ENCODE peak calls at places on chromosomes 11 and 22, in seven cellular contexts. One of them, this sample, is unnamed.

GRCh38 chr22:39967103-39967829 is 7.1 kb downstream of the TMA7B start:
- DNase-seq in GM12891: no peak
- DNase-seq in CD8-positive, alpha-beta T cell: no peak
- DNase-seq in germinal center: no peak
- DNase-seq in SW480: no peak
- DNase-seq in stimulated activated CD8-positive, alpha-beta memory T cell treated with anti-CD3 and anti-CD28 coated beads, Interleukin-15, amount 100 ng/mL, for 4 hours: no peak
- DNase-seq in KBM-7: no peak
- DNase-seq in this sample: no peak

GRCh38 chr22:44160416-44160815 is 20.3 kb upstream of the PARVG start:
- DNase-seq in stimulated activated CD8-positive, alpha-beta memory T cell treated with anti-CD3 and anti-CD28 coated beads, Interleukin-15, amount 100 ng/mL, for 4 hours: no peak
- DNase-seq in germinal center: no peak
- DNase-seq in KBM-7: peak; percentile 72
- DNase-seq in GM12891: no peak
- DNase-seq in SW480: no peak
- DNase-seq in CD8-positive, alpha-beta T cell: no peak
- DNase-seq in this sample: no peak

GRCh38 chr11:70466154-70466553 is 67.8 kb downstream of the CTTN start:
- DNase-seq in stimulated activated CD8-positive, alpha-beta memory T cell treated with anti-CD3 and anti-CD28 coated beads, Interleukin-15, amount 100 ng/mL, for 4 hours: no peak
- DNase-seq in CD8-positive, alpha-beta T cell: no peak
- DNase-seq in germinal center: no peak
- DNase-seq in KBM-7: no peak
- DNase-seq in GM12891: no peak
- DNase-seq in SW480: no peak
- DNase-seq in this sample: no peak

GRCh38 chr11:117816151-117816741 is 8.3 kb downstream of the FXYD2 start:
- DNase-seq in CD8-positive, alpha-beta T cell: no peak
- DNase-seq in germinal center: no peak
- DNase-seq in stimulated activated CD8-positive, alpha-beta memory T cell treated with anti-CD3 and anti-CD28 coated beads, Interleukin-15, amount 100 ng/mL, for 4 hours: no peak
- DNase-seq in GM12891: no peak
- DNase-seq in KBM-7: no peak
- DNase-seq in SW480: peak; percentile 59
- DNase-seq in this sample: no peak

GRCh38 chr22:26681395-26681821 is 24.0 kb downstream of the MIAT start:
- DNase-seq in SW480: no peak
- DNase-seq in stimulated activated CD8-positive, alpha-beta memory T cell treated with anti-CD3 and anti-CD28 coated beads, Interleukin-15, amount 100 ng/mL, for 4 hours: no peak
- DNase-seq in germinal center: no peak
- DNase-seq in KBM-7: no peak
- DNase-seq in GM12891: no peak
- DNase-seq in CD8-positive, alpha-beta T cell: no peak
- DNase-seq in this sample: peak; percentile 37

GRCh38 chr11:129280027-129280811 is 88.1 kb upstream of the ARHGAP32 start:
- DNase-seq in SW480: peak; percentile 76
- DNase-seq in GM12891: no peak
- DNase-seq in stimulated activated CD8-positive, alpha-beta memory T cell treated with anti-CD3 and anti-CD28 coated beads, Interleukin-15, amount 100 ng/mL, for 4 hours: no peak
- DNase-seq in CD8-positive, alpha-beta T cell: peak; percentile 26
- DNase-seq in germinal center: no peak
- DNase-seq in KBM-7: no peak
- DNase-seq in this sample: no peak

GRCh38 chr11:118277312-118277711 is 13.2 kb upstream of the MPZL2 start:
- DNase-seq in germinal center: no peak
- DNase-seq in GM12891: no peak
- DNase-seq in KBM-7: no peak
- DNase-seq in CD8-positive, alpha-beta T cell: no peak
- DNase-seq in stimulated activated CD8-positive, alpha-beta memory T cell treated with anti-CD3 and anti-CD28 coated beads, Interleukin-15, amount 100 ng/mL, for 4 hours: no peak
- DNase-seq in SW480: peak; percentile 55
- DNase-seq in this sample: no peak

GRCh38 chr11:201936-202335 is 5.3 kb downstream of the BET1L start:
- DNase-seq in germinal center: no peak
- DNase-seq in stimulated activated CD8-positive, alpha-beta memory T cell treated with anti-CD3 and anti-CD28 coated beads, Interleukin-15, amount 100 ng/mL, for 4 hours: no peak
- DNase-seq in SW480: no peak
- DNase-seq in GM12891: no peak
- DNase-seq in KBM-7: peak; percentile 74
- DNase-seq in CD8-positive, alpha-beta T cell: peak; percentile 2
- DNase-seq in this sample: no peak

GRCh38 chr22:31343235-31344191 is 2.6 kb downstream of the PATZ1 start:
- DNase-seq in SW480: no peak
- DNase-seq in stimulated activated CD8-positive, alpha-beta memory T cell treated with anti-CD3 and anti-CD28 coated beads, Interleukin-15, amount 100 ng/mL, for 4 hours: no peak
- DNase-seq in KBM-7: peak; percentile 45
- DNase-seq in CD8-positive, alpha-beta T cell: no peak
- DNase-seq in germinal center: no peak
- DNase-seq in GM12891: no peak
- DNase-seq in this sample: no peak

GRCh38 chr22:20976291-20976877 is 5.7 kb upstream of the LZTR1 start:
- DNase-seq in germinal center: no peak
- DNase-seq in CD8-positive, alpha-beta T cell: no peak
- DNase-seq in KBM-7: no peak
- DNase-seq in stimulated activated CD8-positive, alpha-beta memory T cell treated with anti-CD3 and anti-CD28 coated beads, Interleukin-15, amount 100 ng/mL, for 4 hours: no peak
- DNase-seq in SW480: no peak
- DNase-seq in GM12891: no peak
- DNase-seq in this sample: no peak

GRCh38 chr22:29882716-29883044 is 294 bp upstream of the MTMR3 start:
- DNase-seq in KBM-7: no peak
- DNase-seq in SW480: no peak
- DNase-seq in stimulated activated CD8-positive, alpha-beta memory T cell treated with anti-CD3 and anti-CD28 coated beads, Interleukin-15, amount 100 ng/mL, for 4 hours: no peak
- DNase-seq in germinal center: no peak
- DNase-seq in CD8-positive, alpha-beta T cell: no peak
- DNase-seq in GM12891: no peak
- DNase-seq in this sample: no peak

GRCh38 chr11:113474362-113475159 is 637 bp downstream of the DRD2 start:
- DNase-seq in GM12891: peak; percentile 25
- DNase-seq in KBM-7: peak; percentile 42
- DNase-seq in CD8-positive, alpha-beta T cell: peak; percentile 45
- DNase-seq in germinal center: peak; percentile 18
- DNase-seq in SW480: peak; percentile 76
- DNase-seq in stimulated activated CD8-positive, alpha-beta memory T cell treated with anti-CD3 and anti-CD28 coated beads, Interleukin-15, amount 100 ng/mL, for 4 hours: no peak
- DNase-seq in this sample: peak; percentile 42

GRCh38 chr11:74839971-74840370 is 91.3 kb downstream of the RNF169 start:
- DNase-seq in KBM-7: no peak
- DNase-seq in GM12891: no peak
- DNase-seq in stimulated activated CD8-positive, alpha-beta memory T cell treated with anti-CD3 and anti-CD28 coated beads, Interleukin-15, amount 100 ng/mL, for 4 hours: no peak
- DNase-seq in CD8-positive, alpha-beta T cell: no peak
- DNase-seq in germinal center: no peak
- DNase-seq in SW480: no peak
- DNase-seq in this sample: no peak

GRCh38 chr11:44611687-44612437 is 46.4 kb downstream of the CD82 start:
- DNase-seq in KBM-7: peak; percentile 44
- DNase-seq in GM12891: no peak
- DNase-seq in SW480: no peak
- DNase-seq in stimulated activated CD8-positive, alpha-beta memory T cell treated with anti-CD3 and anti-CD28 coated beads, Interleukin-15, amount 100 ng/mL, for 4 hours: peak; percentile 60
- DNase-seq in germinal center: peak; percentile 68
- DNase-seq in CD8-positive, alpha-beta T cell: peak; percentile 65
- DNase-seq in this sample: no peak

GRCh38 chr11:65559951-65560537 is 1.9 kb upstream of the LTBP3 start:
- DNase-seq in SW480: peak; percentile 99
- DNase-seq in CD8-positive, alpha-beta T cell: no peak
- DNase-seq in germinal center: no peak
- DNase-seq in KBM-7: no peak
- DNase-seq in GM12891: no peak
- DNase-seq in stimulated activated CD8-positive, alpha-beta memory T cell treated with anti-CD3 and anti-CD28 coated beads, Interleukin-15, amount 100 ng/mL, for 4 hours: no peak
- DNase-seq in this sample: no peak

GRCh38 chr22:43996170-43996980 is 27.7 kb upstream of the PARVB start:
- DNase-seq in GM12891: peak; percentile 82
- DNase-seq in KBM-7: peak; percentile 85
- DNase-seq in CD8-positive, alpha-beta T cell: peak; percentile 69
- DNase-seq in germinal center: peak; percentile 87
- DNase-seq in stimulated activated CD8-positive, alpha-beta memory T cell treated with anti-CD3 and anti-CD28 coated beads, Interleukin-15, amount 100 ng/mL, for 4 hours: peak; percentile 51
- DNase-seq in SW480: no peak
- DNase-seq in this sample: no peak

GRCh38 chr11:61654397-61654829 is 25.8 kb upstream of the DAGLA start:
- DNase-seq in CD8-positive, alpha-beta T cell: no peak
- DNase-seq in stimulated activated CD8-positive, alpha-beta memory T cell treated with anti-CD3 and anti-CD28 coated beads, Interleukin-15, amount 100 ng/mL, for 4 hours: no peak
- DNase-seq in GM12891: no peak
- DNase-seq in KBM-7: peak; percentile 82
- DNase-seq in germinal center: no peak
- DNase-seq in SW480: no peak
- DNase-seq in this sample: no peak

GRCh38 chr11:14969922-14970323 is 2.2 kb downstream of the CALCA start:
- DNase-seq in SW480: no peak
- DNase-seq in KBM-7: peak; percentile 57
- DNase-seq in germinal center: no peak
- DNase-seq in CD8-positive, alpha-beta T cell: peak; percentile 43
- DNase-seq in GM12891: no peak
- DNase-seq in stimulated activated CD8-positive, alpha-beta memory T cell treated with anti-CD3 and anti-CD28 coated beads, Interleukin-15, amount 100 ng/mL, for 4 hours: no peak
- DNase-seq in this sample: no peak

GRCh38 chr11:133920109-133920990 is 36.4 kb downstream of the IGSF9B start:
- DNase-seq in KBM-7: no peak
- DNase-seq in SW480: no peak
- DNase-seq in germinal center: no peak
- DNase-seq in GM12891: no peak
- DNase-seq in stimulated activated CD8-positive, alpha-beta memory T cell treated with anti-CD3 and anti-CD28 coated beads, Interleukin-15, amount 100 ng/mL, for 4 hours: no peak
- DNase-seq in CD8-positive, alpha-beta T cell: no peak
- DNase-seq in this sample: no peak

GRCh38 chr11:65658174-65659021 is 4.3 kb downstream of the RELA start:
- DNase-seq in germinal center: no peak
- DNase-seq in KBM-7: no peak
- DNase-seq in GM12891: no peak
- DNase-seq in SW480: no peak
- DNase-seq in stimulated activated CD8-positive, alpha-beta memory T cell treated with anti-CD3 and anti-CD28 coated beads, Interleukin-15, amount 100 ng/mL, for 4 hours: no peak
- DNase-seq in CD8-positive, alpha-beta T cell: no peak
- DNase-seq in this sample: no peak

GRCh38 chr11:129611661-129612566 is 203.7 kb upstream of the TMEM45B start:
- DNase-seq in stimulated activated CD8-positive, alpha-beta memory T cell treated with anti-CD3 and anti-CD28 coated beads, Interleukin-15, amount 100 ng/mL, for 4 hours: no peak
- DNase-seq in germinal center: no peak
- DNase-seq in GM12891: no peak
- DNase-seq in SW480: peak; percentile 52
- DNase-seq in KBM-7: no peak
- DNase-seq in CD8-positive, alpha-beta T cell: no peak
- DNase-seq in this sample: no peak

GRCh38 chr11:103110406-103110805 is 1.2 kb downstream of the DYNC2H1 start:
- DNase-seq in KBM-7: no peak
- DNase-seq in germinal center: peak; percentile 3
- DNase-seq in CD8-positive, alpha-beta T cell: no peak
- DNase-seq in stimulated activated CD8-positive, alpha-beta memory T cell treated with anti-CD3 and anti-CD28 coated beads, Interleukin-15, amount 100 ng/mL, for 4 hours: no peak
- DNase-seq in GM12891: no peak
- DNase-seq in SW480: no peak
- DNase-seq in this sample: no peak

GRCh38 chr11:9206496-9206895 is 58.7 kb downstream of the DENND5A start:
- DNase-seq in KBM-7: no peak
- DNase-seq in SW480: no peak
- DNase-seq in stimulated activated CD8-positive, alpha-beta memory T cell treated with anti-CD3 and anti-CD28 coated beads, Interleukin-15, amount 100 ng/mL, for 4 hours: no peak
- DNase-seq in CD8-positive, alpha-beta T cell: no peak
- DNase-seq in germinal center: no peak
- DNase-seq in GM12891: no peak
- DNase-seq in this sample: no peak

GRCh38 chr11:28963189-28963588 is 855.0 kb downstream of the METTL15 start:
- DNase-seq in KBM-7: no peak
- DNase-seq in stimulated activated CD8-positive, alpha-beta memory T cell treated with anti-CD3 and anti-CD28 coated beads, Interleukin-15, amount 100 ng/mL, for 4 hours: no peak
- DNase-seq in SW480: no peak
- DNase-seq in GM12891: no peak
- DNase-seq in germinal center: no peak
- DNase-seq in CD8-positive, alpha-beta T cell: no peak
- DNase-seq in this sample: no peak

GRCh38 chr11:58575377-58576020 is at the start of gene LPXN:
- DNase-seq in CD8-positive, alpha-beta T cell: peak; percentile 63
- DNase-seq in KBM-7: peak; percentile 93
- DNase-seq in GM12891: no peak
- DNase-seq in stimulated activated CD8-positive, alpha-beta memory T cell treated with anti-CD3 and anti-CD28 coated beads, Interleukin-15, amount 100 ng/mL, for 4 hours: peak; percentile 16
- DNase-seq in germinal center: peak; percentile 51
- DNase-seq in SW480: no peak
- DNase-seq in this sample: no peak

GRCh38 chr11:69534166-69534530 is 52.7 kb downstream of the LINC01488 start:
- DNase-seq in CD8-positive, alpha-beta T cell: no peak
- DNase-seq in stimulated activated CD8-positive, alpha-beta memory T cell treated with anti-CD3 and anti-CD28 coated beads, Interleukin-15, amount 100 ng/mL, for 4 hours: no peak
- DNase-seq in GM12891: no peak
- DNase-seq in germinal center: no peak
- DNase-seq in SW480: no peak
- DNase-seq in KBM-7: no peak
- DNase-seq in this sample: no peak

GRCh38 chr22:26894766-26895485 is 237.5 kb downstream of the MIAT start:
- DNase-seq in SW480: peak; percentile 38
- DNase-seq in KBM-7: no peak
- DNase-seq in stimulated activated CD8-positive, alpha-beta memory T cell treated with anti-CD3 and anti-CD28 coated beads, Interleukin-15, amount 100 ng/mL, for 4 hours: no peak
- DNase-seq in GM12891: no peak
- DNase-seq in germinal center: no peak
- DNase-seq in CD8-positive, alpha-beta T cell: no peak
- DNase-seq in this sample: peak; percentile 75

GRCh38 chr11:69554849-69555248 is 73.4 kb downstream of the LINC01488 start:
- DNase-seq in SW480: peak; percentile 20
- DNase-seq in KBM-7: no peak
- DNase-seq in stimulated activated CD8-positive, alpha-beta memory T cell treated with anti-CD3 and anti-CD28 coated beads, Interleukin-15, amount 100 ng/mL, for 4 hours: no peak
- DNase-seq in GM12891: no peak
- DNase-seq in germinal center: no peak
- DNase-seq in CD8-positive, alpha-beta T cell: no peak
- DNase-seq in this sample: no peak

GRCh38 chr11:121572581-121573059 is 119.9 kb upstream of the SORL1-AS1 start:
- DNase-seq in stimulated activated CD8-positive, alpha-beta memory T cell treated with anti-CD3 and anti-CD28 coated beads, Interleukin-15, amount 100 ng/mL, for 4 hours: no peak
- DNase-seq in SW480: no peak
- DNase-seq in KBM-7: peak; percentile 88
- DNase-seq in GM12891: no peak
- DNase-seq in germinal center: no peak
- DNase-seq in CD8-positive, alpha-beta T cell: no peak
- DNase-seq in this sample: no peak

GRCh38 chr11:116357769-116358544 is 414.8 kb downstream of the BUD13 start:
- DNase-seq in SW480: no peak
- DNase-seq in CD8-positive, alpha-beta T cell: no peak
- DNase-seq in germinal center: no peak
- DNase-seq in GM12891: no peak
- DNase-seq in stimulated activated CD8-positive, alpha-beta memory T cell treated with anti-CD3 and anti-CD28 coated beads, Interleukin-15, amount 100 ng/mL, for 4 hours: no peak
- DNase-seq in KBM-7: no peak
- DNase-seq in this sample: no peak

GRCh38 chr22:23144432-23144831 is 845 bp upstream of the RAB36 start:
- DNase-seq in stimulated activated CD8-positive, alpha-beta memory T cell treated with anti-CD3 and anti-CD28 coated beads, Interleukin-15, amount 100 ng/mL, for 4 hours: no peak
- DNase-seq in germinal center: no peak
- DNase-seq in GM12891: no peak
- DNase-seq in CD8-positive, alpha-beta T cell: no peak
- DNase-seq in KBM-7: no peak
- DNase-seq in SW480: no peak
- DNase-seq in this sample: no peak

GRCh38 chr22:49820984-49821383 is 6.7 kb downstream of the BRD1 start:
- DNase-seq in KBM-7: no peak
- DNase-seq in GM12891: no peak
- DNase-seq in CD8-positive, alpha-beta T cell: no peak
- DNase-seq in stimulated activated CD8-positive, alpha-beta memory T cell treated with anti-CD3 and anti-CD28 coated beads, Interleukin-15, amount 100 ng/mL, for 4 hours: no peak
- DNase-seq in SW480: no peak
- DNase-seq in germinal center: no peak
- DNase-seq in this sample: no peak

GRCh38 chr11:20303451-20303965 is 60.0 kb upstream of the HTATIP2 start:
- DNase-seq in KBM-7: no peak
- DNase-seq in CD8-positive, alpha-beta T cell: no peak
- DNase-seq in stimulated activated CD8-positive, alpha-beta memory T cell treated with anti-CD3 and anti-CD28 coated beads, Interleukin-15, amount 100 ng/mL, for 4 hours: no peak
- DNase-seq in SW480: no peak
- DNase-seq in germinal center: no peak
- DNase-seq in GM12891: no peak
- DNase-seq in this sample: no peak